ENCODE peak calls at places on chromosomes 7 and 10, in seven cellular contexts. One of them, this sample, is unnamed.
A peak's percentile ranks its signal among the peaks of the same experiment; 100 is the strongest.

GRCh38 chr7:114789161-114789560 is 132.7 kb upstream of the MDFIC start:
- DNase-seq in non-pigmented ciliary epithelial cell: no peak
- DNase-seq in H7: no peak
- DNase-seq in CD8-positive, alpha-beta memory T cell: no peak
- DNase-seq in MCF 10A: peak; percentile 17
- DNase-seq in CD8-positive, alpha-beta T cell: no peak
- DNase-seq in stimulated activated CD8-positive, alpha-beta memory T cell treated with anti-CD3 and anti-CD28 coated beads, Interleukin-7, amount 100 ng/mL, for 48 hours: no peak
- DNase-seq in this sample: no peak

GRCh38 chr7:25922296-25922695 is 229.7 kb upstream of the NFE2L3 start:
- DNase-seq in non-pigmented ciliary epithelial cell: no peak
- DNase-seq in H7: no peak
- DNase-seq in CD8-positive, alpha-beta memory T cell: no peak
- DNase-seq in MCF 10A: no peak
- DNase-seq in CD8-positive, alpha-beta T cell: no peak
- DNase-seq in stimulated activated CD8-positive, alpha-beta memory T cell treated with anti-CD3 and anti-CD28 coated beads, Interleukin-7, amount 100 ng/mL, for 48 hours: no peak
- DNase-seq in this sample: no peak

GRCh38 chr10:75982611-75983369 is 551.4 kb downstream of the LRMDA start:
- DNase-seq in non-pigmented ciliary epithelial cell: no peak
- DNase-seq in H7: no peak
- DNase-seq in CD8-positive, alpha-beta memory T cell: no peak
- DNase-seq in MCF 10A: peak; percentile 22
- DNase-seq in CD8-positive, alpha-beta T cell: no peak
- DNase-seq in stimulated activated CD8-positive, alpha-beta memory T cell treated with anti-CD3 and anti-CD28 coated beads, Interleukin-7, amount 100 ng/mL, for 48 hours: no peak
- DNase-seq in this sample: no peak

GRCh38 chr7:70710011-70710480 is 421.9 kb upstream of the GALNT17 start:
- DNase-seq in non-pigmented ciliary epithelial cell: no peak
- DNase-seq in H7: no peak
- DNase-seq in CD8-positive, alpha-beta memory T cell: no peak
- DNase-seq in MCF 10A: no peak
- DNase-seq in CD8-positive, alpha-beta T cell: no peak
- DNase-seq in stimulated activated CD8-positive, alpha-beta memory T cell treated with anti-CD3 and anti-CD28 coated beads, Interleukin-7, amount 100 ng/mL, for 48 hours: no peak
- DNase-seq in this sample: no peak

GRCh38 chr7:20340839-20341238 is 10.1 kb downstream of the ITGB8 start:
- DNase-seq in non-pigmented ciliary epithelial cell: no peak
- DNase-seq in H7: peak; percentile 18
- DNase-seq in CD8-positive, alpha-beta memory T cell: no peak
- DNase-seq in MCF 10A: peak; percentile 18
- DNase-seq in CD8-positive, alpha-beta T cell: no peak
- DNase-seq in stimulated activated CD8-positive, alpha-beta memory T cell treated with anti-CD3 and anti-CD28 coated beads, Interleukin-7, amount 100 ng/mL, for 48 hours: no peak
- DNase-seq in this sample: no peak

GRCh38 chr10:97600616-97601015 is 11.1 kb downstream of the C10orf62 start:
- DNase-seq in non-pigmented ciliary epithelial cell: no peak
- DNase-seq in H7: no peak
- DNase-seq in CD8-positive, alpha-beta memory T cell: no peak
- DNase-seq in MCF 10A: no peak
- DNase-seq in CD8-positive, alpha-beta T cell: no peak
- DNase-seq in stimulated activated CD8-positive, alpha-beta memory T cell treated with anti-CD3 and anti-CD28 coated beads, Interleukin-7, amount 100 ng/mL, for 48 hours: no peak
- DNase-seq in this sample: no peak

GRCh38 chr7:130910949-130911944 is 177.2 kb upstream of the KLF14 start:
- DNase-seq in non-pigmented ciliary epithelial cell: no peak
- DNase-seq in H7: peak; percentile 39
- DNase-seq in CD8-positive, alpha-beta memory T cell: no peak
- DNase-seq in MCF 10A: no peak
- DNase-seq in CD8-positive, alpha-beta T cell: no peak
- DNase-seq in stimulated activated CD8-positive, alpha-beta memory T cell treated with anti-CD3 and anti-CD28 coated beads, Interleukin-7, amount 100 ng/mL, for 48 hours: no peak
- DNase-seq in this sample: no peak

GRCh38 chr10:77041636-77042258 is 595.9 kb downstream of the KCNMA1 start:
- DNase-seq in non-pigmented ciliary epithelial cell: no peak
- DNase-seq in H7: no peak
- DNase-seq in CD8-positive, alpha-beta memory T cell: no peak
- DNase-seq in MCF 10A: no peak
- DNase-seq in CD8-positive, alpha-beta T cell: peak; percentile 30
- DNase-seq in stimulated activated CD8-positive, alpha-beta memory T cell treated with anti-CD3 and anti-CD28 coated beads, Interleukin-7, amount 100 ng/mL, for 48 hours: no peak
- DNase-seq in this sample: peak; percentile 15

GRCh38 chr10:101597036-101597435 is 8.9 kb downstream of the DPCD start:
- DNase-seq in non-pigmented ciliary epithelial cell: no peak
- DNase-seq in H7: peak; percentile 54
- DNase-seq in CD8-positive, alpha-beta memory T cell: no peak
- DNase-seq in MCF 10A: no peak
- DNase-seq in CD8-positive, alpha-beta T cell: no peak
- DNase-seq in stimulated activated CD8-positive, alpha-beta memory T cell treated with anti-CD3 and anti-CD28 coated beads, Interleukin-7, amount 100 ng/mL, for 48 hours: no peak
- DNase-seq in this sample: no peak

GRCh38 chr10:34157501-34157900 is 657.6 kb downstream of the PARD3 start:
- DNase-seq in non-pigmented ciliary epithelial cell: no peak
- DNase-seq in H7: no peak
- DNase-seq in CD8-positive, alpha-beta memory T cell: no peak
- DNase-seq in MCF 10A: peak; percentile 37
- DNase-seq in CD8-positive, alpha-beta T cell: no peak
- DNase-seq in stimulated activated CD8-positive, alpha-beta memory T cell treated with anti-CD3 and anti-CD28 coated beads, Interleukin-7, amount 100 ng/mL, for 48 hours: no peak
- DNase-seq in this sample: no peak

GRCh38 chr10:68406111-68406814 is 814 bp downstream of the RUFY2 start:
- DNase-seq in non-pigmented ciliary epithelial cell: no peak
- DNase-seq in H7: peak; percentile 86
- DNase-seq in CD8-positive, alpha-beta memory T cell: no peak
- DNase-seq in MCF 10A: peak; percentile 51
- DNase-seq in CD8-positive, alpha-beta T cell: peak; percentile 24
- DNase-seq in stimulated activated CD8-positive, alpha-beta memory T cell treated with anti-CD3 and anti-CD28 coated beads, Interleukin-7, amount 100 ng/mL, for 48 hours: peak; percentile 26
- DNase-seq in this sample: no peak

GRCh38 chr10:4765428-4765827 is 60.6 kb upstream of the AKR1E2 start:
- DNase-seq in non-pigmented ciliary epithelial cell: no peak
- DNase-seq in H7: no peak
- DNase-seq in CD8-positive, alpha-beta memory T cell: no peak
- DNase-seq in MCF 10A: no peak
- DNase-seq in CD8-positive, alpha-beta T cell: no peak
- DNase-seq in stimulated activated CD8-positive, alpha-beta memory T cell treated with anti-CD3 and anti-CD28 coated beads, Interleukin-7, amount 100 ng/mL, for 48 hours: no peak
- DNase-seq in this sample: no peak

GRCh38 chr10:75097666-75098285 is 13.7 kb upstream of the SAMD8 start:
- DNase-seq in non-pigmented ciliary epithelial cell: no peak
- DNase-seq in H7: peak; percentile 73
- DNase-seq in CD8-positive, alpha-beta memory T cell: no peak
- DNase-seq in MCF 10A: no peak
- DNase-seq in CD8-positive, alpha-beta T cell: no peak
- DNase-seq in stimulated activated CD8-positive, alpha-beta memory T cell treated with anti-CD3 and anti-CD28 coated beads, Interleukin-7, amount 100 ng/mL, for 48 hours: no peak
- DNase-seq in this sample: no peak

GRCh38 chr7:117216436-117217069 is 106.3 kb downstream of the WNT2 start:
- DNase-seq in non-pigmented ciliary epithelial cell: no peak
- DNase-seq in H7: no peak
- DNase-seq in CD8-positive, alpha-beta memory T cell: no peak
- DNase-seq in MCF 10A: no peak
- DNase-seq in CD8-positive, alpha-beta T cell: no peak
- DNase-seq in stimulated activated CD8-positive, alpha-beta memory T cell treated with anti-CD3 and anti-CD28 coated beads, Interleukin-7, amount 100 ng/mL, for 48 hours: no peak
- DNase-seq in this sample: no peak

GRCh38 chr10:45550903-45551302 is 121.7 kb downstream of the ZFAND4 start:
- DNase-seq in non-pigmented ciliary epithelial cell: no peak
- DNase-seq in H7: no peak
- DNase-seq in CD8-positive, alpha-beta memory T cell: no peak
- DNase-seq in MCF 10A: no peak
- DNase-seq in CD8-positive, alpha-beta T cell: no peak
- DNase-seq in stimulated activated CD8-positive, alpha-beta memory T cell treated with anti-CD3 and anti-CD28 coated beads, Interleukin-7, amount 100 ng/mL, for 48 hours: no peak
- DNase-seq in this sample: no peak

GRCh38 chr10:123993534-123994416 is 99.6 kb downstream of the CHST15 start:
- DNase-seq in non-pigmented ciliary epithelial cell: no peak
- DNase-seq in H7: no peak
- DNase-seq in CD8-positive, alpha-beta memory T cell: no peak
- DNase-seq in MCF 10A: no peak
- DNase-seq in CD8-positive, alpha-beta T cell: peak; percentile 4
- DNase-seq in stimulated activated CD8-positive, alpha-beta memory T cell treated with anti-CD3 and anti-CD28 coated beads, Interleukin-7, amount 100 ng/mL, for 48 hours: no peak
- DNase-seq in this sample: no peak

This sample was measured in CD4-positive, alpha-beta memory T cell.